ENCODE peak calls at places on chromosome 12, in five cellular contexts. N is neuronal stem cell, K is Peyer's patch, I is OCI-LY7, Z is upper lobe of right lung. X is an unnamed sample.

GRCh38 chr12:68210875-68211274 is 14.7 kb downstream of the IL26 start:
- DNase-seq in N (no peak), I (no peak), K (no peak), Z (no peak), X (no peak)

GRCh38 chr12:123363743-123364531 is 710 bp downstream of the SBNO1 start:
- DNase-seq in I (peak; percentile 52), Z (peak; percentile 73), N (peak; percentile 63), K (no peak), X (no peak)

GRCh38 chr12:6953417-6954315 is 2.5 kb downstream of the PTPN6 start:
- DNase-seq in K (peak; percentile 91), N (no peak), Z (peak; percentile 77), I (peak; percentile 85), X (no peak)

GRCh38 chr12:94566345-94566744 is 84.0 kb downstream of the TMCC3 start:
- DNase-seq in K (no peak), Z (no peak), I (peak; percentile 4), N (no peak), X (no peak)

GRCh38 chr12:26723379-26724308 is 109.3 kb downstream of the ITPR2 start:
- DNase-seq in I (no peak), Z (no peak), K (no peak), N (no peak), X (peak; percentile 86)

GRCh38 chr12:848519-849191 is 96.3 kb downstream of the WNK1 start:
- DNase-seq in N (no peak), K (no peak), I (no peak), Z (no peak), X (no peak)

GRCh38 chr12:113667095-113667494 is 195.4 kb upstream of the LHX5 start:
- DNase-seq in K (no peak), Z (no peak), I (no peak), N (no peak), X (no peak)

GRCh38 chr12:57741413-57741789 is 2.9 kb upstream of the AGAP2 start:
- DNase-seq in N (no peak), I (no peak), K (no peak), Z (no peak), X (no peak)

GRCh38 chr12:94242871-94243270 is 94.5 kb downstream of the PLXNC1 start:
- DNase-seq in I (no peak), N (no peak), Z (no peak), K (no peak), X (no peak)

GRCh38 chr12:11658796-11659195 is 9.3 kb downstream of the ETV6 start:
- DNase-seq in Z (no peak), N (no peak), K (no peak), I (no peak), X (no peak)

GRCh38 chr12:114232187-114232586 is 173.8 kb downstream of the TBX5 start:
- DNase-seq in K (no peak), Z (no peak), N (no peak), I (no peak), X (no peak)

GRCh38 chr12:58487280-58488141 is 432.8 kb downstream of the LRIG3 start:
- DNase-seq in K (no peak), N (no peak), Z (no peak), I (no peak), X (no peak)

DNA sequence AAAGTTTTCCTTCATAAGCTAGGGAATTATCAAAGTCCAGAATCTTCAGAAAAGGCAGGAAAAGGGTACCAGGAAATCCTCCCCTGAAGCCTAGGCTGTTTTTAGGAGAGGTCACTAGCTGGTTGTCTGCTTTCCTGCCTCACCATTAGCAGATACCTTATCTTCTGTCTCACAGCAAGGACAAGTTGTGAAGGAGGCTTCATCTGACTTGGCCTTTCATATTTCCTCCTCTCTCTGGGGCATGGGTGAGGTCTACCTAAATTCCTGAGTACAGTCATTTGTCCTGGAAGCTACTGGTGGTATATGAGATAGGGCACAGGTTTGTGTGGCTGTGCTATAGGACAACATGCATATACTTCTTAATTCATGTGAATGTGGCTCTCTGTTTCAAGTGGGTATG is 2.3 kb downstream of the FOXJ2 start:
- DNase-seq in N (no peak), I (no peak), Z (no peak), K (no peak), X (no peak)
- H3K4me3 ChIP-seq in N (no peak overlapping the region), I (peak overlapping the region; percentile 87), Z (peak overlapping the region; percentile 77), K (peak overlapping the region; percentile 90), X (no peak overlapping the region)

GRCh38 chr12:117098361-117099217 is 627 bp downstream of the TESC start:
- DNase-seq in I (peak; percentile 18), Z (peak; percentile 65), K (peak; percentile 36), N (no peak), X (no peak)
- H3K4me3 ChIP-seq in I (peak overlapping the region; percentile 74), Z (peak overlapping the region; percentile 61), K (peak overlapping the region; percentile 66), N (peak overlapping the region; percentile 87), X (peak overlapping the region; percentile 48)

GRCh38 chr12:49809369-49810158 is 18.6 kb downstream of the NCKAP5L start:
- DNase-seq in I (no peak), Z (no peak), N (peak; percentile 54), K (no peak), X (no peak)
- H3K4me3 ChIP-seq in I (no peak overlapping the region), Z (no peak overlapping the region), N (no peak overlapping the region), K (no peak overlapping the region), X (no peak overlapping the region)

GRCh38 chr12:116879509-116880212 is 1.6 kb downstream of the HRK start:
- DNase-seq in N (no peak), Z (no peak), K (no peak), I (peak; percentile 60), X (no peak)
- H3K4me3 ChIP-seq in N (peak overlapping the region; percentile 20), Z (no peak overlapping the region), K (peak overlapping the region; percentile 31), I (peak overlapping the region; percentile 76), X (no peak overlapping the region)

DNA sequence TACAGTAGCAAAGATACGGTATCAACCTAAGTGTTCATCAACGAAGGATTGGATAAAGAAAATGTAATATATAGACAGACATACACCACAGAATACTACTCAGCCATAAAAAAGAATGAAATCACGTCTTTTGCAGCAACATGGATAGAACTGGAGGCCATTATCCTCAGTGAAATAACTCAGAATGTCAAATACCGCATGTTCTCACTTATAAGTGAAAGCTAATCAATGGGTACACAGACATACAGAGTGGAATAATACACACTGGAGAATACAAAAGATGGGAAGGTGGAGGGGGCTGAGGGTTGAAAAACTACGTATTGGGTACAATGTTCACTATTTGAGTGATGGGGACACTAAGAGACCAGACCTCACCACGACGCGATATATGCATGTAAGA is 1.1 kb downstream of the RACGAP1 start:
- DNase-seq in N (no peak), Z (no peak), I (no peak), K (no peak), X (no peak)
- H3K4me3 ChIP-seq in N (no peak overlapping the region), Z (no peak overlapping the region), I (peak overlapping the region; percentile 95), K (peak overlapping the region; percentile 63), X (peak overlapping the region; percentile 66)

GRCh38 chr12:45483571-45483970 is 245.9 kb upstream of the ARID2 start:
- DNase-seq in K (no peak), I (no peak), N (no peak), Z (no peak), X (peak; percentile 74)
- H3K4me3 ChIP-seq in K (no peak overlapping the region), I (no peak overlapping the region), N (no peak overlapping the region), Z (no peak overlapping the region), X (no peak overlapping the region)

GRCh38 chr12:65432606-65433005 is 154.1 kb downstream of the MSRB3 start:
- DNase-seq in I (no peak), Z (no peak), K (no peak), N (no peak), X (no peak)

GRCh38 chr12:65427646-65428045 is 149.2 kb downstream of the MSRB3 start:
- DNase-seq in K (no peak), Z (no peak), N (no peak), I (no peak), X (no peak)

GRCh38 chr12:65434737-65435136 is 156.3 kb downstream of the MSRB3 start:
- DNase-seq in K (no peak), I (no peak), N (no peak), Z (no peak), X (no peak)

DNA sequence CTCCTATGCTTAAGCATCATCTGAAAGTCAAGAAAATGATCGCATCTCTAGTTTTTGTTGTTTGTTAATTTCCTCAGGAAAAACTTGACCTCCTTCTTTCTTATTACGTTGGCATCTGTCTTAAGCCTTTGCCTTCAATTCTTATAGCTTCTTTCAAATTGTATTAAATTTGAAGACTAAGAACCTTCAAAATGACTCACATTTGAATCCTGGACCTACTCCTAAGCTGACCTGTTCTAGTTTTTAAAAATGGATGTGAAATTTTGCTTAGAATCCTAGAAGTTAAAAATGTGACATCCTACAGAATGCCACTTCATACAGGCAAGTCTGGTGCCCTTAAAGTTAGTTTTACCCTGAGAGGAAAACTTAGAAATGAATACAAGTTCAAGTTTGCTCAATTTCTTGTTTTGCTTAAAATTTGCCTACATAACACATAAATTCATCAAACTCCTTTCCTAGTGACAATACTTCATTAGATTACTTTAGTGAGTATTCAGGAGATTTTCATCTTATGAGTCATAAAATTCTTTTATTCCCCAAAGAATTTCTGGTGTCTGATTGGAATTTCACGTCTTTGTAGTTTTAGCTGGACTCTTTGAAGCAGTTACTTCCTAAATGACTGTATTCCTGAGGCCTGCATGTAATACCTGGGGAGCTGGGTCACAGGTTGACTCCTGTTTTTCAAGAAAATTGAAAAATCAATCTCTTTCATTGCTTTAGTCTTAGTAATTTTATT is 152.3 kb downstream of the MSRB3 start:
- DNase-seq in Z (no peak), N (no peak), I (no peak), K (no peak), X (no peak)
- H3K4me3 ChIP-seq in Z (no peak overlapping the region), N (no peak overlapping the region), I (no peak overlapping the region), K (no peak overlapping the region), X (no peak overlapping the region)

GRCh38 chr12:121798807-121799174 is 5.0 kb upstream of the SETD1B start:
- DNase-seq in K (no peak), I (no peak), N (no peak), Z (no peak), X (no peak)

GRCh38 chr12:121795029-121795977 is 1.8 kb upstream of the RHOF start:
- DNase-seq in K (peak; percentile 92), I (peak; percentile 83), Z (peak; percentile 93), N (peak; percentile 82), X (no peak)

GRCh38 chr12:121797937-121798801 is 4.7 kb upstream of the RHOF start:
- DNase-seq in Z (peak; percentile 80), N (no peak), I (no peak), K (no peak), X (no peak)

GRCh38 chr12:121799175-121799841 is 4.5 kb upstream of the SETD1B start:
- DNase-seq in N (no peak), Z (peak; percentile 84), K (no peak), I (peak; percentile 71), X (peak; percentile 75)

DNA sequence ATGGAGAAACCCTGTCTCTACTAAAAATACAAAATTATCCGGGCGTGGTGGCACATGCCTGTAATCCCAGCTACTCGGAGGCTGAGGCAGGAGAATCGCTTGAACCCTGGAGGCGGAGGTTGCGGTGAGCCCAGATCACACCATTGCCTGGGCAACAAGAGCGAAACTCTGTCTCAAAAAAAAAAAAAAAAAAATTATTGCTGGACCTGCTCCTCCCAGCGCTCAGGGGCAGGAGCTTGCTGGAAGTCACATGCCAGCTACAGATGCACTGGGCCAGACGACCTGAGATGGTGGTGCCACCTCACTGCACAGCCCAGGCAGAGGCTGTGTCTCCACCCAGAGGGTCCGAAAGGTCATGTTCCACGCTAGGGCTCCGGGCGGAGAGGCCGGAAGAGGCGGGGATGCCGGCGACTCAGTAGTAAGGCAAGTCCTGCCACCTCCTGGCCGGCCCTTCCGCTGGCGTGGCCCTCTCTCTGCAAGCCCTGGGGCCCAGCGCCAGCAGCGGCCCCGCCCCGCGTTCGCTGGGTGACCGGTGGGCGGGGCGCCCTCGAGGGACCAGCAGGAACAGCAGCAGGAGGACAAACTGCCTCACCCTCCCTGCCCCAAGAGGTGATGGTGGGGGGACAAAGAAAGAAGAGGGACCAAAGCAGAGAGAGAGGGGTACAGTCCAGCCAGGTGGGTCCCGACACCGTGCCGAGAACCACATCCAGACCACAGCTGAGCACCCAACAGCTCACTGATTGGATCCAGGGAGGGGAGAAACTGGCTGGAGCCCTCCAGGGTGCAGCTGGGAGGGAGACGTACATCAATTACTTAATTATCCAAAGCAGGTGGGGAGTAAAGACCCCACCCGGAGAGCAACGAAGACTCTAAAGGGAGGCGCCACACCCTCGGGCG is 3.6 kb upstream of the RHOF start:
- DNase-seq in Z (peak; percentile 97), I (no peak), K (no peak), N (peak; percentile 71), X (peak; percentile 90)
- H3K4me3 ChIP-seq in Z (peak overlapping the region; percentile 25), I (no peak overlapping the region), K (peak overlapping the region; percentile 93), N (peak overlapping the region; percentile 56), X (peak overlapping the region; percentile 59)

X was measured in LNCaP clone FGC.